ENCODE peak calls at places on chromosomes 7 and 10, in six cellular contexts. D is left ventricle myocardium inferior, S is GM12878, Y is ovary, J is astrocyte of the spinal cord, T is body of pancreas. H is an unnamed sample.

GRCh38 chr10:52146766-52147165 is 167.3 kb upstream of the DKK1 start:
- DNase-seq in D (no peak), S (no peak), Y (no peak), J (no peak), T (no peak), H (no peak)

GRCh38 chr7:113404245-113404644 is 285.9 kb upstream of the SMIM30 start:
- DNase-seq in D (no peak), S (no peak), Y (no peak), J (no peak), T (no peak), H (no peak)

GRCh38 chr10:76779163-76779820 is 858.3 kb downstream of the KCNMA1 start:
- DNase-seq in D (no peak), S (no peak), Y (no peak), J (peak), T (no peak), H (no peak)

GRCh38 chr7:84209006-84209405 is 14.4 kb upstream of the SEMA3A start:
- DNase-seq in D (no peak), S (no peak), Y (no peak), J (no peak), T (no peak), H (no peak)

GRCh38 chr10:28036587-28036986 is 37.7 kb upstream of the ODAD2 start:
- DNase-seq in D (no peak), S (no peak), Y (no peak), J (peak), T (no peak), H (no peak)

GRCh38 chr10:100359030-100359432 is 12.0 kb downstream of the SCD start:
- DNase-seq in D (no peak), S (no peak), Y (no peak), J (no peak), T (no peak), H (no peak)

GRCh38 chr10:44752451-44753441 is 158.4 kb upstream of the TMEM72 start:
- DNase-seq in D (no peak), S (no peak), Y (no peak), J (peak), T (peak), H (peak)

GRCh38 chr10:82358486-82359097 is 483.6 kb downstream of the NRG3 start:
- DNase-seq in D (peak), S (no peak), Y (no peak), J (no peak), T (no peak), H (no peak)

GRCh38 chr7:26684447-26684846 is 179.9 kb downstream of the SKAP2 start:
- DNase-seq in D (no peak), S (no peak), Y (no peak), J (no peak), T (no peak), H (no peak)

GRCh38 chr10:115092555-115093285 is 445 bp upstream of the ATRNL1 start:
- DNase-seq in D (no peak), S (no peak), Y (peak), J (peak), T (peak), H (peak)

GRCh38 chr7:113370910-113371309 is 252.6 kb upstream of the SMIM30 start:
- DNase-seq in D (no peak), S (no peak), Y (no peak), J (peak), T (no peak), H (no peak)

DNA sequence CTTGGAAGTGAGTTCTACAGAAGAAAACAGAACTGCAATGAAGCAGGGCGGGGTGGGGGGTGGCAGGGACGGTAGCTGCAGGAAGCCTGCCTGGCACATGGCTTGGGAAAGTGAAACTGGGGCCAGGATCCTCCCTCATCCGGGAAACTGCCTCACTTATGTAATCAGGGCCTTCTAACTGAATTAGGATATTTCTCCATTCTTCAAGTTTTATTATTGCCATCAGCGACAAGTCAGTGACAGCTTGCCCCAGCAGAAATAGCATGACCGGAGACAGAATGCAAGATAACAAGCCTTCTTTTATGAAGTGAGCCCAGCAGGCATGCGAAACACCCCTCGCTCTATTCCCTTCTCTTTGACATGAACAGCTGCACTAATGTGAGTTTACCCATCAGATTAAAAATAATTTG is 77.5 kb upstream of the CACUL1 start:
- DNase-seq in D (peak), S (no peak), Y (no peak), J (no peak), T (peak), H (peak)
- H3K4me3 ChIP-seq in D (peak), S (no peak), Y (no peak), J (no peak), T (no peak), H (no peak)

GRCh38 chr10:23172846-23173548 is 19.1 kb upstream of the PTF1A start:
- DNase-seq in D (no peak), S (no peak), Y (no peak), J (no peak), T (peak), H (no peak)

GRCh38 chr10:23172429-23172828 is 19.7 kb upstream of the PTF1A start:
- DNase-seq in D (no peak), S (no peak), Y (no peak), J (no peak), T (no peak), H (no peak)

GRCh38 chr10:23174974-23175512 is 17.1 kb upstream of the PTF1A start:
- DNase-seq in D (no peak), S (no peak), Y (no peak), J (no peak), T (peak), H (no peak)

GRCh38 chr10:23173549-23174074 is 18.5 kb upstream of the PTF1A start:
- DNase-seq in D (no peak), S (no peak), Y (no peak), J (no peak), T (no peak), H (no peak)

DNA sequence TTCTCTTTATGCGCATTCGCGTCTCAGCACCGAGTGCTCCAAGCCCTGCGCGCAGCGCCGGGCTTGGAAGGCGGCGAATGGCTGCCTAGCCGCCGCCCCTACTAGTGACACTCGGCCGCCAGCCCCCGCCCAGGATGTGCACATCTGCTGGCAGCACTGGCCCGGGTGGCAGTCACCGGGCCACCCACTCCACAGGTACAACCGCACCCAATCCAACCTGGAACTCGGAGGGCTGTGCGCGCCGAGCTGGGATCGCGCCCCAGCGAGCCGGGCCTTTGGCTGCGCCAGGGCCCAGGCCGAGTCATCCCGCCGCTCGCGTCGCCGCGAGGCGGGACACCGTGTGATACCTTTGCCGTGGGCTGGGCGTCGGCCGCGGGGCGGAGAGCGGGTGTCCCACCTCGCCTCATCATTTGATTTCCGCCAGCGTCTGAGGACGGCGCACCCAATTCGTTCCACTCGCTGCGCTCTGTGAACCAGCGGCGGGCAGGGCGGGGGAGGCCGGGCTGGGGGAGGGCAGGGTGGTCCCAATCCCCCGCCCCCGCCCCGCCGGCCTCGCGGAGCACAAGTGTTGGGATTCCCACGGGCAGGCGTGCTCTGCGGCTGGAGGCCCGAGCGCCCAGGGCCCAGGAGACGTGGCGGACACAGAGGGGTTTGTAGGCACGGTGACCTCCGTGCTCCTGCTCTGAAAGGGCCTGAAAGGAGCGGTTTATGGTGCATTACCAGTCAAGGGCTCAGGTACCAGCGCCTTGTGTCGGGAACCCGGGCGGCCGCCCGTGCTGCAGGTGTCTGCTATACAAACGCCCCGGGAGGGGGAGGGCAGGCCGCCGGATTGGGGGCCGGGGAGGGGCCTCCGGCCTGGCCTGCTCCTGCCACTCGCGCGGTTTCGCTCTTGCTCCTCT is 17.8 kb upstream of the PTF1A start:
- DNase-seq in D (no peak), S (no peak), Y (no peak), J (no peak), T (peak), H (no peak)
- H3K4me3 ChIP-seq in D (peak), S (no peak), Y (no peak), J (no peak), T (peak), H (no peak)

GRCh38 chr10:103693070-103693811 is 162.1 kb downstream of the SH3PXD2A start:
- DNase-seq in D (no peak), S (no peak), Y (peak), J (no peak), T (no peak), H (no peak)

GRCh38 chr10:103692421-103693069 is 162.8 kb downstream of the SH3PXD2A start:
- DNase-seq in D (no peak), S (no peak), Y (no peak), J (no peak), T (no peak), H (no peak)

GRCh38 chr10:103691723-103692380 is 163.5 kb downstream of the SH3PXD2A start:
- DNase-seq in D (no peak), S (no peak), Y (peak), J (no peak), T (no peak), H (no peak)

GRCh38 chr10:103695584-103696005 is 159.8 kb downstream of the SH3PXD2A start:
- DNase-seq in D (no peak), S (no peak), Y (no peak), J (peak), T (no peak), H (no peak)

DNA sequence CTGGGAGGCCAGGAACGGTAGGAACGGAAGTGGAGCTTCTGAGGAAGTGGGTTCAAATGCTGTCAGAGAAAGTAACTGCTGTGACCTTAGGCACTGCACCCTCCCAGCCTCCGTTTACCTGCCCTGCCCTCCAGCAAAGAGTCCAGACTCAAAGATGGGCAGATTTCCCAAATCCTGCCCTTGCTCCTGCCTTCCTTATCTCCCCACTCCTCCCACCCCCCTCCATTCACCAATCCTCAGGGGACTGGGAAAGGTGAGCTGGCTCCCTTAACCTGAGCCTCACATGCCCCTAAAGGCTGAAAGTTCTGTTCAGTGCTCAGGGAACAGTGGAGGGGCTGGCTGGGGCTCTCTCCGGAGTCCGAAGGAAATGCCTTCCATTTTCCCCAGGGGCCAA is 161.6 kb downstream of the SH3PXD2A start:
- DNase-seq in D (no peak), S (no peak), Y (no peak), J (no peak), T (no peak), H (no peak)
- H3K4me3 ChIP-seq in D (peak), S (peak), Y (peak), J (no peak), T (no peak), H (no peak)

GRCh38 chr10:34024708-34025425 is 690.4 kb upstream of the NRP1 start:
- DNase-seq in D (no peak), S (no peak), Y (no peak), J (no peak), T (no peak), H (no peak)
- H3K4me3 ChIP-seq in D (no peak), S (no peak), Y (no peak), J (no peak), T (no peak), H (no peak)

GRCh38 chr7:128341733-128342132 is 2.0 kb downstream of the RBM28 start:
- DNase-seq in D (no peak), S (no peak), Y (no peak), J (no peak), T (no peak), H (no peak)
- H3K4me3 ChIP-seq in D (peak), S (peak), Y (no peak), J (no peak), T (no peak), H (no peak)

GRCh38 chr7:128422037-128422436 is 12.3 kb upstream of the IMPDH1 start:
- DNase-seq in D (no peak), S (no peak), Y (no peak), J (no peak), T (no peak), H (no peak)

GRCh38 chr7:128424936-128425335 is 15.2 kb upstream of the IMPDH1 start:
- DNase-seq in D (no peak), S (no peak), Y (no peak), J (no peak), T (no peak), H (no peak)

GRCh38 chr7:128420773-128421172 is 11.0 kb upstream of the IMPDH1 start:
- DNase-seq in D (no peak), S (no peak), Y (no peak), J (no peak), T (no peak), H (no peak)

GRCh38 chr7:128421384-128421783 is 11.6 kb upstream of the IMPDH1 start:
- DNase-seq in D (no peak), S (no peak), Y (no peak), J (no peak), T (no peak), H (no peak)

GRCh38 chr7:128422856-128423255 is 13.1 kb upstream of the IMPDH1 start:
- DNase-seq in D (peak), S (no peak), Y (no peak), J (no peak), T (no peak), H (no peak)
- H3K4me3 ChIP-seq in D (no peak), S (no peak), Y (no peak), J (no peak), T (no peak), H (no peak)

DNA sequence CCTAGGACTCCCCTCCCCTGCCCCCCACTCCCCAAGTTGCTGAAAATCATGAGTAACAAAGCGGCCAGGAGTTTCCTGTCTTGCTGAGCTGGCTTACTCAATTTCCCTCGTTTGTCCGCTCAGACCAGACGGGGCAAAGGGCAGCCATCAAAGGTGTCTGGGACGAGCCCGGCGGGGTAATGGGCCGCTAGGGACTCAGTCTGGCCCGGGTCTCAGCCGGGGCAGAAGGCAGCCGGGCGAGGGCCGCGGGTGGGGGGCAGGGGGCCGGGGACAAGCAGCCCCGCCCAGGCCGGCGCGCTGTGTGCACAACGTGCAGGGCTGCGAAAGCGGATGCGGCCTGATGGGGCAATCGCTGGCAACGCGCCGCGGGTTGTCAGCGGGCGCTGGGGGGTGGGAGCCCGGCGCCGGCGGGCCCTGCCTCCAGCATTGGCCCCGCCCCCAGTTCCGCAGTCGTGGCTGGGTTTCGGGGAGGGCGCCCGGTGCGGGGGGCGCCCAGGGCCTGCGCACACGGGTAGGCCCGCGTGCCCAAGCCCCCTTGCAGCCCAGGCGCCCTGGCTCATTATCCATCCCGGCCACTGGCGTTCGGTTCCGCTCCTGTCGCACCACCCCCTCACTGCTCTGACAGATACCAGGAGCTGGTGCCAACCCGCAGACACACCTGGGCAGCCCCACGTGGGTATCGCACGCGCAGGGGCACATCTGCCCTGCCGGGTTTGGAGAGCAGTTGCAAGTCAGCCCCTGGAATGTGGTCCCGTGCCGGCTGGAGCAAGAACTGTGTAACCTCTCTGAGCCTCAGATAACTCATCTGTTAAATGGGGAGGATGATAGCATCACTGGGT is 35.1 kb downstream of the DNAJB12 start:
- DNase-seq in D (peak), S (no peak), Y (peak), J (peak), T (peak), H (peak)
- H3K4me3 ChIP-seq in D (peak), S (peak), Y (peak), J (no peak), T (no peak), H (no peak)

GRCh38 chr7:152882576-152883310 is 123.2 kb downstream of the ACTR3B start:
- DNase-seq in D (no peak), S (no peak), Y (no peak), J (no peak), T (no peak), H (peak)

GRCh38 chr7:152886579-152887117 is 127.1 kb downstream of the ACTR3B start:
- DNase-seq in D (no peak), S (no peak), Y (no peak), J (no peak), T (no peak), H (no peak)

GRCh38 chr7:152881893-152882292 is 122.3 kb downstream of the ACTR3B start:
- DNase-seq in D (no peak), S (no peak), Y (no peak), J (no peak), T (no peak), H (no peak)

GRCh38 chr7:152884321-152884720 is 124.8 kb downstream of the ACTR3B start:
- DNase-seq in D (no peak), S (no peak), Y (no peak), J (no peak), T (no peak), H (no peak)

DNA sequence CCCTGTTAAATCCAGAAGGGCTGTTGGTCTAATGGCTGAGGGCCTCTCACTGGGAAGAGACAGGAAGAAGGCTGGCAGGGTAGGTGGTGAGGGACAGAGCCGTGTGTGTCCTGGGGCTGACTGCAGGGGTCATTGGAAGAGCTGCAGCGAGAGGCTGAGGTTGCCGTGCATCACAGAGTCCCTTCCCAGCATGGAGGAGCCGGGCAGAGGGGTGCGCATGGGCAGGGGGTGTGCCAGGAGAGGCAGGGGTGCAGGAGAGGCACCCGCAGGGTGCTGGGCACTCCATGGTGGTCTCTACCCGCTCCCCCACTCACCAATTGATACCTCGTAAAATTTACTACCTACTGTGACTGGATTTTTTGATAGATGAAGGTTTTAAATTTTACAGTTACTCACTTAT is 124.3 kb downstream of the ACTR3B start:
- DNase-seq in D (no peak), S (no peak), Y (no peak), J (no peak), T (no peak), H (no peak)
- H3K4me3 ChIP-seq in D (no peak), S (no peak), Y (no peak), J (no peak), T (no peak), H (no peak)